ENCODE peak calls at places on chromosomes 1 and 21, in four cellular contexts. G is HCT116, W is cardiac fibroblast, Q is pancreas. C is an unnamed sample.

GRCh38 chr21:30206551-30207251 is 9.2 kb downstream of the CLDN8 start:
- DNase-seq in W (peak; percentile 85), G (no peak), Q (no peak), C (no peak)

GRCh38 chr1:200267937-200268336 is 141.9 kb downstream of the ZNF281 start:
- DNase-seq in G (no peak), W (no peak), Q (no peak), C (no peak)

GRCh38 chr1:1173061-1173792 is 453 bp upstream of the TTLL10 start:
- DNase-seq in G (no peak), Q (peak; percentile 70), W (no peak), C (no peak)

GRCh38 chr21:37548521-37548981 is 182.0 kb downstream of the DYRK1A start:
- DNase-seq in Q (no peak), G (no peak), W (no peak), C (no peak)

GRCh38 chr1:181284978-181285377 is 196.5 kb downstream of the IER5 start:
- DNase-seq in W (no peak), Q (no peak), G (no peak), C (no peak)

GRCh38 chr1:158996998-158997397 is 12.7 kb upstream of the IFI16 start:
- DNase-seq in G (no peak), Q (no peak), W (no peak), C (no peak)

GRCh38 chr1:48344373-48344772 is 121.9 kb downstream of the SLC5A9 start:
- DNase-seq in Q (no peak), G (no peak), W (no peak), C (no peak)

GRCh38 chr1:227541796-227542152 is 21.6 kb upstream of the ZNF678 start:
- DNase-seq in G (no peak), Q (peak; percentile 85), W (peak; percentile 18), C (no peak)

GRCh38 chr1:56491441-56491840 is 87.9 kb downstream of the PLPP3 start:
- DNase-seq in Q (no peak), W (peak; percentile 80), G (no peak), C (peak; percentile 89)

GRCh38 chr1:29786195-29786594 is 549.9 kb downstream of the PTPRU start:
- DNase-seq in W (no peak), G (no peak), Q (no peak), C (no peak)

GRCh38 chr1:161207173-161207572 is 5.0 kb downstream of the NDUFS2 start:
- DNase-seq in Q (no peak), G (no peak), W (peak; percentile 94), C (peak; percentile 60)

GRCh38 chr1:230084408-230085177 is 17.6 kb downstream of the GALNT2 start:
- DNase-seq in G (peak; percentile 89), Q (no peak), W (peak; percentile 95), C (peak; percentile 95)

GRCh38 chr1:66124670-66125069 is 332.0 kb downstream of the PDE4B start:
- DNase-seq in Q (no peak), W (no peak), G (no peak), C (no peak)

GRCh38 chr1:6588893-6589481 is 9.2 kb downstream of the ZBTB48 start:
- DNase-seq in Q (peak; percentile 68), G (no peak), W (no peak), C (peak; percentile 67)

GRCh38 chr1:221697924-221698425 is 43.9 kb downstream of the DUSP10 start:
- DNase-seq in W (peak; percentile 40), Q (no peak), G (no peak), C (peak; percentile 57)

GRCh38 chr1:156052862-156053769 is 482 bp downstream of the UBQLN4 start:
- DNase-seq in G (peak; percentile 72), Q (peak; percentile 86), W (peak; percentile 75), C (peak; percentile 54)

GRCh38 chr1:204751883-204752687 is 66.5 kb upstream of the LRRN2 start:
- DNase-seq in G (peak; percentile 67), W (no peak), Q (peak; percentile 45), C (no peak)

GRCh38 chr1:229098903-229099578 is 171.9 kb upstream of the RAB4A start:
- DNase-seq in Q (no peak), W (no peak), G (no peak), C (no peak)

GRCh38 chr1:210332719-210333398 is 4.2 kb downstream of the HHAT start:
- DNase-seq in G (no peak), W (no peak), Q (no peak), C (peak; percentile 18)

GRCh38 chr1:15951341-15952153 is 24.4 kb downstream of the ZBTB17 start:
- DNase-seq in G (no peak), Q (no peak), W (peak; percentile 43), C (no peak)

GRCh38 chr1:168466703-168467081 is 77.1 kb downstream of the XCL2 start:
- DNase-seq in W (no peak), Q (no peak), G (no peak), C (no peak)

GRCh38 chr1:160640359-160641123 is 6.3 kb downstream of the SLAMF1 start:
- DNase-seq in G (no peak), Q (no peak), W (no peak), C (no peak)

GRCh38 chr1:38671221-38671620 is 188.4 kb downstream of the RRAGC start:
- DNase-seq in Q (no peak), G (no peak), W (no peak), C (no peak)

GRCh38 chr1:8674912-8675311 is 142.5 kb downstream of the RERE start:
- DNase-seq in Q (no peak), W (no peak), G (no peak), C (no peak)

GRCh38 chr1:41792485-41792770 is 126.3 kb downstream of the HIVEP3 start:
- DNase-seq in G (no peak), Q (no peak), W (no peak), C (no peak)

DNA sequence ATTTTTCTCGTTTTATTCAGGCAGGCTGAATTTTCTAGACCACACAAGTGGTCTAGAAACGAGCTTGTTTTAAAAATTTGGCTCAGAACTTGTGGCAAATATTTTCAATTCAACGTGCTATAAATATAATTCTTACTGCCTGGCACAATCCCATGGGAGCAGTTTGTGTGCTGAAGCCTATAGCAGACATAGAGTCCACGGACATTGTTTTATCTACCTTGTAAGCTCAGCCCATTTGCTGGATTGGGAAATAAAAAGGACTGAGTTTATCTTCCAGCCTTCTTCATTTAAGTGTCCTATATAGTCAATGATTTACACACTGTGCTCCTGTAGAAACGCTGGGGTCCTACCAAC is 103.4 kb downstream of the ZBTB18 start:
- DNase-seq in W (no peak), G (no peak), Q (no peak), C (no peak)
- H3K4me3 ChIP-seq in W (no peak overlapping the region), G (no peak overlapping the region), Q (no peak overlapping the region), C (no peak overlapping the region)

GRCh38 chr21:46379691-46380090 is 55.7 kb downstream of the PCNT start:
- DNase-seq in W (no peak), Q (no peak), G (no peak), C (no peak)
- TF ChIP-seq CTCF in W (no peak), Q (no peak), G (no peak), C (no peak)

GRCh38 chr1:23122796-23123195 is 45.9 kb downstream of the LUZP1 start:
- DNase-seq in G (no peak), Q (no peak), W (no peak), C (no peak)
- H3K4me3 ChIP-seq in G (no peak overlapping the region), Q (no peak overlapping the region), W (no peak overlapping the region), C (no peak overlapping the region)

GRCh38 chr1:231966983-231967382 is 340.4 kb downstream of the DISC1 start:
- DNase-seq in G (no peak), Q (no peak), W (no peak), C (no peak)
- TF ChIP-seq CTCF in G (peak; percentile 40), Q (no peak), W (no peak), C (no peak)

GRCh38 chr1:93976711-93977328 is 67.6 kb upstream of the GCLM start:
- DNase-seq in W (no peak), G (no peak), Q (no peak), C (no peak)
- H3K4me3 ChIP-seq in W (no peak overlapping the region), G (no peak overlapping the region), Q (no peak overlapping the region), C (no peak overlapping the region)

GRCh38 chr1:206469933-206470691 is at the start of gene IKBKE:
- DNase-seq in Q (no peak), W (peak; percentile 76), G (peak; percentile 23), C (peak; percentile 85)
- TF ChIP-seq CTCF in Q (peak; percentile 8), W (peak; percentile 42), G (peak; percentile 34), C (peak; percentile 45)

DNA sequence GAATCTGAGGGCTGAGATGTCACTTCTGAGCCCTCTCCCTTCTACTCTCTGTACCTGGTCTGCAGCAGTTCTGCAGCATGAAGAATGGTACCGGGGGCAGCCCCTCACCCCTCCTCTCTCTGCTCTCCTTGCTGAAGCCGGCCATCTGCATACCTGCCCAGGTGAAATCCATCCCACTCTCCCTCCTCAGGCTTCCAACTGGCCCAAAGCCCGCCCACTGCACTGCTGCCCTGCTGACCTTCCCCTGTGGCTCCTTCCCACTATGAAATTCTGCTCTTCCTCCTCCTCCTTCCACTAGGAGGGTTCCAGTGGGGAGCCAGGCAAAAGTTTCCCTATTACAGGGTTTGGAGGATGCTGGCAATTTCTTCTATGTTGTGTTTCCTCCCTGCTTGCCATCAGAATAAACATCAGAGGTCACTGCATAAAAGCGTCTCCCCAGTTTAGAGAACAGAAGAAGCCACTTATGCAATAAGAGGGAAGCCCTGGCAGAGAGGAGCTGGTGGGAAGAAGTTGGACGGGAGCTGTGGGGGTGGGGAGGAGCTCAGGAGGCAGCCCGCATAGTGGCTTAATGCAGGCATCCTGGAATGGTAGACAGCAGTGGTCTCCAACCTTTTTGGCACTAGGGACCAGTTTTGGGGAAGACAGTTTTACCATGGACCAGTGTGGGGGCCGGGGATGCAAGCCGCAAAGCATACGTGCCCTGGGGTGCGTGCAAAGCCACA is 30.3 kb downstream of the TMCO4 start:
- DNase-seq in Q (no peak), W (no peak), G (no peak), C (no peak)
- H3K4me3 ChIP-seq in Q (no peak overlapping the region), W (no peak overlapping the region), G (no peak overlapping the region), C (no peak overlapping the region)

C was measured in foreskin fibroblast.